ENCODE peak calls at places on chromosomes 4 and X, in seven cellular contexts. D is gastrocnemius medialis, Y is H9, L is ascending aorta, K is fibroblast of lung, M is MM.1S, X is tibial nerve. E is an unnamed sample. For H3K4me1, the result is how much of the 10 kb centered on the place peaks cover.

GRCh38 chrX:120452131-120452530 is 17.0 kb downstream of the LAMP2 start:
- DNase-seq in D (no peak), X (no peak), M (no peak), K (peak), Y (peak), L (no peak), E (no peak)

GRCh38 chr4:109977854-109978501 is 65.3 kb downstream of the EGF start:
- DNase-seq in M (peak), X (no peak), D (no peak), K (peak), L (no peak), Y (no peak), E (no peak)

GRCh38 chr4:3851211-3851610 is 85.0 kb downstream of the ADRA2C start:
- DNase-seq in D (no peak), X (no peak), M (peak), L (no peak), Y (peak), K (peak), E (no peak)

GRCh38 chrX:7071390-7071789 is 76.1 kb upstream of the STS start:
- DNase-seq in K (no peak), D (no peak), Y (no peak), M (no peak), X (no peak), L (no peak), E (no peak)

GRCh38 chr4:8599657-8600056 is 7.1 kb downstream of the CPZ start:
- DNase-seq in K (peak), D (no peak), Y (no peak), X (no peak), M (no peak), L (no peak), E (no peak)

GRCh38 chrX:39827959-39828358 is 269.8 kb downstream of the BCOR start:
- DNase-seq in M (no peak), X (no peak), Y (no peak), L (no peak), K (no peak), D (no peak), E (no peak)

GRCh38 chr4:163107754-163108153 is 58.9 kb downstream of the NAF1 start:
- DNase-seq in L (no peak), Y (no peak), X (no peak), D (no peak), M (peak), K (peak), E (no peak)

GRCh38 chr4:139977838-139978604 is 176.0 kb downstream of the MAML3 start:
- DNase-seq in L (no peak), Y (no peak), M (no peak), D (no peak), K (no peak), X (no peak), E (no peak)

GRCh38 chr4:17323619-17324400 is 188.1 kb downstream of the QDPR start:
- DNase-seq in D (no peak), M (no peak), L (no peak), Y (no peak), K (peak), X (no peak), E (no peak)

GRCh38 chr4:17324431-17324830 is 187.5 kb downstream of the QDPR start:
- DNase-seq in D (no peak), K (peak), M (peak), Y (peak), L (no peak), X (peak), E (no peak)

GRCh38 chr4:17325098-17325497 is 186.8 kb downstream of the QDPR start:
- DNase-seq in Y (no peak), X (no peak), M (no peak), K (no peak), L (no peak), D (no peak), E (no peak)

GRCh38 chr4:17326756-17327155 is 185.1 kb downstream of the QDPR start:
- DNase-seq in Y (no peak), M (no peak), X (no peak), L (no peak), K (no peak), D (no peak), E (no peak)

GRCh38 chr4:17327587-17327986 is 184.3 kb downstream of the QDPR start:
- DNase-seq in X (no peak), Y (no peak), D (no peak), K (peak), L (no peak), M (no peak), E (no peak)
- H3K27ac ChIP-seq in X (no peak), Y (no peak), D (no peak), K (no peak), L (no peak), M (no peak), E (no peak)

DNA sequence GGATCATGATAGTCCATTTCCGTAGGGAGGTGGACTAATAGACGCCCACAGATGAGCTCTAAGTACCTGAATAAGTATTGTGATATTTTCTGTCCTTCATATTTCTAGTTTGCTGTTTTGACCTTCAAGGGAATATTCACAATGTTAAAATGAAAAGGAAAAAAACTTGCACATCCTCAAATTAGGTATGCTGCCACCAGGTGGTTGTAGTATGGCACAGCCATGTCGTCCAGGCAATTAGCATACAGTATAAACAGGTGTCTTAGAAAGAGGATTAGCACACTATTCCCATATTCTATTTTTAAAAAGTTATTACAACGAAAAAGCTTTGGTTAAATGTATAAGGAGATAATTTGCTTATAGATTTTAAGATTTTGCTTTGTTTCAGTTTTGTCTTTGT is 802.0 kb downstream of the RPA4 start:
- DNase-seq in M (peak), L (no peak), Y (no peak), K (peak), D (no peak), X (no peak), E (peak)
- TF ChIP-seq CTCF in M (peak), L (peak), Y (peak), K (peak), D (no peak), X (peak), E (peak)

GRCh38 chr4:185681604-185682003 is 130.4 kb downstream of the SORBS2 start:
- DNase-seq in L (no peak), X (no peak), K (no peak), Y (no peak), D (no peak), M (no peak), E (no peak)

GRCh38 chr4:185680617-185681016 is 131.4 kb downstream of the SORBS2 start:
- DNase-seq in X (no peak), Y (no peak), D (no peak), M (no peak), K (no peak), L (no peak), E (no peak)

GRCh38 chr4:185679523-185679922 is 132.5 kb downstream of the SORBS2 start:
- DNase-seq in K (no peak), L (no peak), M (no peak), D (no peak), Y (no peak), X (no peak), E (no peak)

GRCh38 chr4:185682236-185682635 is 129.8 kb downstream of the SORBS2 start:
- DNase-seq in Y (no peak), M (no peak), X (no peak), D (no peak), K (peak), L (no peak), E (peak)

DNA sequence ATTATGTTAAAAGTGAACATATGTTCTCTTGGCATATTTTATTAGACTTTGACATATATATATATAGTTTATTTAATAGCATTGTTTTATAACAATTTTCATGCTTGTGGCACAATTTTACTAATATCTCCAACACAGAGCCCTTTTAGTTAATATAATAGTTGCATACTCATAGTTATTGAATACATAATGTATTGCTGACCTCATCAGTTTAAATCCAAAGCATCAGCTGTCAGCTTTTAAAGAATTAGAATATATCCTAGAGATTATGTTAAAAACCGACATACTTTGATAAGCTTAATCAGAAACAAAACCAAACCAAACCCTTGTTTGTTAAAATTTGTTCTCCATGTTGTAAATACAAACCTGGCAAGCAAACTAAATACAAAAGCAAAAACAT is 134.1 kb downstream of the SORBS2 start:
- DNase-seq in K (no peak), L (no peak), X (no peak), M (no peak), D (no peak), Y (no peak), E (no peak)
- H3K4me1 ChIP-seq in K (under half), L (under half), X (under half), M (under half), D (under half), Y (under half), E (under half)

DNA sequence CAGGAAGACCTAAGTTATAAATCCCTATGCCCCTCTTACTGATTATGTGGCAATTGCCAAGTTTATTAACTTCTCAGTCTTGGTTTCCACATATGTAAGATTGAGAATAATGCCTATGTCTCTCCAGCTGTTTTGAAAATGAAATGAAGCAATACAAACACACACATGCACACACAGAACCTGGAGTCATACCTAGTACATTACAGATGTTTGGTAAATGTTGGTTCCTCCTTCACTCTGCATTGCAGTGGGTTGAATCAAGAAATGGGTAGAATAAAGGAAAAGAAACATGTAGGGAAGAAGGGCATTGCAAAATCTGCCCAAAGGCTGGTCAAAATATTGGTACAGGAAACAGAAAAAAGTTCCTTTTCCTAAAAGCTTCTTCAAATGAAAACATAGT is 309.9 kb upstream of the EMCN start:
- DNase-seq in X (no peak), Y (no peak), M (no peak), K (no peak), D (no peak), L (no peak), E (no peak)
- H3K27ac ChIP-seq in X (no peak), Y (no peak), M (no peak), K (no peak), D (no peak), L (no peak), E (no peak)

DNA sequence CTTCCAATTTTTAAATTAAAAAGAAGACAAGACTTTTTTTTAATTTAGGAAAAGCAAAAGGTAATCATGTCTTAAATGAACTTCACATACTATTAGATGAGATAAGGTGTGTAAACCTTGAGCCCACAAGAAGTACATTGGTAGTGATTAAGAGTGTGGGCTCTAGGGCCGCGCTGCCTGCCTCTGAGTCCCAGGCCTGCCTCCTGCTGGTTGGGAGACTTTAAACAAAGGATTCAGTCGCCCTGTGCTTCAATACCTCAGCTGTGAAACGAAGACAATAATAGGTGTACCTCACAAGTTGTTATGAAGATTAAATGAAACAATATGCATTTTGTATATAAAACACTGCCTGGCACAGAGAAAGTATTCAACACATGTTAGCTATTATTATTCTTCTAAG is 95.9 kb upstream of the MYOZ2 start:
- DNase-seq in X (no peak), K (no peak), L (no peak), D (peak), Y (peak), M (no peak), E (no peak)
- TF ChIP-seq CTCF in X (no peak), K (no peak), L (no peak), D (peak), Y (peak), M (no peak), E (peak)

E was measured in foreskin keratinocyte.